ENCODE peak calls at places on chromosomes 13 and 19, in nine cellular contexts. F is activated CD8-positive, alpha-beta T cell treated with anti-CD3 and anti-CD28 coated beads for 36 hours; S is neural progenitor cell; T is pancreas; M is fibroblast of pulmonary artery; G is neural crest cell; C is nephron progenitor cell; R is IMR-90; N is suprapubic skin. O is an unnamed sample.

GRCh38 chr13:68257111-68257842 is 1027.1 kb upstream of the PCDH9 start:
- DNase-seq in R (no peak), C (peak; percentile 24), F (no peak), N (no peak), G (no peak), T (no peak), M (peak; percentile 8), S (no peak), O (no peak)

GRCh38 chr19:19865750-19866598 is at the start of gene ZNF253:
- DNase-seq in T (peak; percentile 96), S (peak; percentile 99), R (peak; percentile 88), M (peak; percentile 95), N (peak; percentile 99), F (peak; percentile 99), G (peak; percentile 94), C (peak; percentile 89), O (peak; percentile 91)

GRCh38 chr13:88345171-88345847 is 674.1 kb downstream of the SLITRK5 start:
- DNase-seq in N (peak; percentile 73), G (no peak), S (no peak), C (no peak), T (no peak), R (no peak), M (no peak), F (no peak), O (no peak)

GRCh38 chr13:72221276-72221962 is 354.4 kb upstream of the DACH1 start:
- DNase-seq in M (peak; percentile 7), S (peak; percentile 59), R (no peak), T (peak; percentile 63), F (peak; percentile 5), G (peak; percentile 12), N (no peak), C (peak; percentile 46), O (peak; percentile 6)

GRCh38 chr19:343451-343931 is 1.1 kb downstream of the MIER2 start:
- DNase-seq in G (no peak), M (no peak), C (no peak), R (no peak), S (no peak), F (no peak), T (no peak), N (no peak), O (no peak)

GRCh38 chr13:84137292-84137691 is 255.0 kb upstream of the SLITRK1 start:
- DNase-seq in C (no peak), R (no peak), S (no peak), G (no peak), N (no peak), F (peak; percentile 84), M (no peak), T (no peak), O (no peak)

GRCh38 chr13:113410472-113411201 is 42.7 kb downstream of the ADPRHL1 start:
- DNase-seq in M (peak; percentile 15), T (no peak), S (no peak), R (peak; percentile 93), F (peak; percentile 12), C (no peak), N (no peak), G (no peak), O (no peak)

GRCh38 chr13:76792680-76793334 is 93.4 kb downstream of the KCTD12 start:
- DNase-seq in S (no peak), M (peak; percentile 80), F (no peak), C (no peak), R (peak; percentile 66), N (no peak), T (no peak), G (no peak), O (no peak)

GRCh38 chr13:51682691-51683090 is 98.4 kb downstream of the WDFY2 start:
- DNase-seq in G (no peak), C (no peak), F (no peak), T (no peak), N (no peak), R (peak; percentile 27), M (peak; percentile 58), S (no peak), O (no peak)

GRCh38 chr13:113836917-113837553 is 26.8 kb downstream of the GAS6 start:
- DNase-seq in M (peak; percentile 82), F (no peak), N (no peak), R (peak; percentile 85), S (no peak), T (peak; percentile 52), G (no peak), C (no peak), O (peak; percentile 46)

GRCh38 chr13:33135097-33135496 is 118.9 kb downstream of the KL start:
- DNase-seq in R (no peak), N (no peak), G (no peak), S (no peak), M (no peak), T (no peak), C (no peak), F (no peak), O (peak; percentile 27)

GRCh38 chr19:28039677-28040381 is 1173.1 kb downstream of the UQCRFS1 start:
- DNase-seq in M (no peak), G (no peak), R (no peak), C (no peak), N (no peak), F (no peak), T (peak; percentile 67), S (no peak), O (no peak)

GRCh38 chr13:20035130-20035529 is 76.6 kb downstream of the ZMYM2 start:
- DNase-seq in S (no peak), N (no peak), R (no peak), M (peak; percentile 18), F (no peak), G (no peak), C (no peak), T (no peak), O (no peak)

GRCh38 chr13:39044536-39044935 is 6.3 kb downstream of the NHLRC3 start:
- DNase-seq in R (no peak), M (no peak), C (no peak), S (no peak), F (no peak), G (no peak), T (no peak), N (no peak), O (peak; percentile 15)

GRCh38 chr13:39048806-39049205 is 10.6 kb downstream of the NHLRC3 start:
- DNase-seq in F (no peak), R (no peak), M (no peak), T (no peak), S (no peak), G (no peak), C (no peak), N (no peak), O (no peak)

GRCh38 chr13:39051157-39051556 is 12.9 kb downstream of the NHLRC3 start:
- DNase-seq in T (no peak), C (no peak), G (no peak), M (peak; percentile 67), R (peak; percentile 50), F (no peak), S (peak; percentile 65), N (no peak), O (peak; percentile 17)

GRCh38 chr13:39049274-39049673 is 11.0 kb downstream of the NHLRC3 start:
- DNase-seq in M (no peak), S (no peak), N (no peak), C (no peak), F (no peak), R (no peak), T (no peak), G (no peak), O (no peak)

GRCh38 chr13:39047560-39047959 is 9.3 kb downstream of the NHLRC3 start:
- DNase-seq in T (no peak), G (no peak), M (no peak), N (no peak), F (no peak), S (peak; percentile 42), C (no peak), R (no peak), O (no peak)
- TF ChIP-seq CTCF in T (no peak), G (peak; percentile 53), M (peak; percentile 14), N (no peak), F (no peak), S (peak; percentile 42), C (peak; percentile 5), R (no peak), O (no peak)

GRCh38 chr19:51660975-51661600 is 14.5 kb upstream of the SIGLEC14 start:
- DNase-seq in T (peak; percentile 53), F (peak; percentile 86), S (peak; percentile 93), M (peak; percentile 88), C (peak; percentile 85), N (no peak), R (peak; percentile 72), G (peak; percentile 88), O (peak; percentile 62)
- TF ChIP-seq CTCF in T (no peak), F (peak; percentile 73), S (peak; percentile 74), M (peak; percentile 76), C (peak; percentile 63), N (peak; percentile 38), R (peak; percentile 61), G (peak; percentile 76), O (peak; percentile 36)

GRCh38 chr19:42156571-42156970 is 24.3 kb upstream of the POU2F2 start:
- DNase-seq in S (no peak), M (no peak), C (no peak), F (no peak), G (no peak), T (no peak), R (no peak), N (no peak), O (no peak)
- TF ChIP-seq CTCF in S (no peak), M (no peak), C (no peak), F (no peak), G (no peak), T (no peak), R (no peak), N (no peak), O (no peak)

GRCh38 chr13:98452851-98453250 is 124.1 kb downstream of the STK24 start:
- DNase-seq in S (no peak), T (no peak), R (no peak), G (no peak), C (no peak), F (no peak), M (no peak), N (no peak), O (no peak)

GRCh38 chr13:98456423-98456845 is 120.5 kb downstream of the STK24 start:
- DNase-seq in C (no peak), R (no peak), S (no peak), N (no peak), G (no peak), F (no peak), M (no peak), T (no peak), O (no peak)

GRCh38 chr13:98453254-98453843 is 123.6 kb downstream of the STK24 start:
- DNase-seq in T (no peak), M (no peak), S (no peak), F (no peak), C (no peak), G (no peak), N (no peak), R (no peak), O (no peak)

GRCh38 chr13:98457053-98457452 is 119.9 kb downstream of the STK24 start:
- DNase-seq in F (no peak), S (no peak), R (no peak), T (no peak), M (no peak), C (no peak), N (no peak), G (no peak), O (no peak)

DNA sequence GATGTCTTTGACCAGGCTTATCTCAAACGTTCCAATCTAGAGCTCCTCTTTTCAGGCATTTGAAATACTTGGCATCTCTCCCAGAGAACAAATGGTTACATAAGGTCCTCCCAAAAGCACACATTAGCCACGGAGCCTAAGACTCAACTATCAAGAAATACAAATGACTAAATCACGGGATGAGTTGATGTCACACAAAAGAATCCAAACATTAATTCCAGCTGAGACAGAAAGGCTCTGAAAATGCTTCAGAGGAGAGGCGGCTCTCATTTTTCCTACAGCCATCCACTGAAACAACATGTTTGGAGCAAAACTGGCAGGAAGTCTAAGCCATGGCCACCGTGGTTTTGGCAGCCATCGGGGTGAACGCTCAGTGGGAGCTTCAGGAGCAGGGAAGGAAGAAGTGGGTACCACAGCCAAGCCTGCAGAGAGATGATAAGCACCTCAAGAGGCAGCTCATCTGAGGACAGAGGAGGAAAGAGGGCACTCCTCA is 122.5 kb downstream of the STK24 start:
- DNase-seq in G (no peak), F (no peak), R (peak; percentile 94), N (no peak), S (no peak), M (peak; percentile 91), C (no peak), T (no peak), O (no peak)
- TF ChIP-seq CTCF in G (no peak), F (no peak), R (no peak), N (no peak), S (no peak), M (no peak), C (no peak), T (no peak), O (no peak)